ENCODE peak calls at places on chromosomes 16 and 17, in eight cellular contexts. Z is GM03348; P is ureter; K is neural crest cell; B is NCI-H1105; E is NCI-H2171 treated with DMSO at 0.1 percent for 48 hours; Q is cardiac muscle cell; D is activated CD4-positive, CD25-positive, alpha-beta regulatory T cell. U is an unnamed sample.

GRCh38 chr17:42361781-42362186 is 26.5 kb downstream of the STAT3 start:
- DNase-seq in Z (no peak), P (no peak), K (no peak), B (no peak), E (no peak), Q (no peak), D (no peak), U (no peak)

GRCh38 chr17:78903101-78903779 is at the start of gene CEP295NL:
- DNase-seq in Z (no peak), P (no peak), K (peak), B (no peak), E (no peak), Q (peak), D (no peak), U (no peak)

GRCh38 chr16:88868974-88869672 is 2.7 kb upstream of the PABPN1L start:
- DNase-seq in Z (no peak), P (no peak), K (no peak), B (no peak), E (peak), Q (no peak), D (no peak), U (no peak)

GRCh38 chr16:67723151-67723915 is 4.2 kb upstream of the GFOD2 start:
- DNase-seq in Z (peak), P (no peak), K (no peak), B (no peak), E (no peak), Q (no peak), D (no peak), U (no peak)

GRCh38 chr16:1299868-1300203 is 9.6 kb upstream of the UBE2I start:
- DNase-seq in Z (no peak), P (no peak), K (no peak), B (no peak), E (no peak), Q (no peak), D (no peak), U (no peak)

GRCh38 chr16:85334718-85335583 is 222.7 kb upstream of the CIBAR2 start:
- DNase-seq in Z (no peak), P (no peak), K (peak), B (no peak), E (no peak), Q (peak), D (no peak), U (no peak)

GRCh38 chr16:31179153-31179746 is 689 bp upstream of the FUS start:
- DNase-seq in Z (no peak), P (peak), K (no peak), B (no peak), E (no peak), Q (no peak), D (no peak), U (no peak)

GRCh38 chr17:74803971-74804370 is 27.8 kb upstream of the NAT9 start:
- DNase-seq in Z (no peak), P (no peak), K (no peak), B (no peak), E (no peak), Q (no peak), D (no peak), U (no peak)

GRCh38 chr17:21094298-21094704 is 32.5 kb upstream of the DHRS7B start:
- DNase-seq in Z (no peak), P (no peak), K (no peak), B (no peak), E (no peak), Q (no peak), D (no peak), U (no peak)

GRCh38 chr16:56824335-56824734 is 40.7 kb upstream of the SLC12A3 start:
- DNase-seq in Z (peak), P (no peak), K (peak), B (no peak), E (no peak), Q (no peak), D (no peak), U (no peak)

GRCh38 chr17:41140360-41141132 is at the start of gene KRTAP4-6:
- DNase-seq in Z (peak), P (no peak), K (no peak), B (no peak), E (no peak), Q (no peak), D (no peak), U (peak)

GRCh38 chr17:39701784-39702422 is 2.0 kb downstream of the ERBB2 start:
- DNase-seq in Z (no peak), P (no peak), K (no peak), B (no peak), E (no peak), Q (no peak), D (no peak), U (no peak)

GRCh38 chr17:80026359-80027042 is 9.2 kb downstream of the TBC1D16 start:
- DNase-seq in Z (no peak), P (no peak), K (no peak), B (no peak), E (peak), Q (no peak), D (no peak), U (no peak)

GRCh38 chr17:40538019-40538935 is 27.0 kb downstream of the CCR7 start:
- DNase-seq in Z (no peak), P (no peak), K (no peak), B (no peak), E (no peak), Q (no peak), D (no peak), U (no peak)

GRCh38 chr17:73048170-73048569 is 44.3 kb downstream of the SLC39A11 start:
- DNase-seq in Z (no peak), P (no peak), K (no peak), B (no peak), E (no peak), Q (no peak), D (no peak), U (no peak)

GRCh38 chr17:50117202-50118040 is 12.5 kb downstream of the SAMD14 start:
- DNase-seq in Z (peak), P (no peak), K (peak), B (peak), E (no peak), Q (peak), D (peak), U (no peak)

GRCh38 chr17:5630434-5630833 is 46.1 kb upstream of the NLRP1 start:
- DNase-seq in Z (peak), P (no peak), K (no peak), B (no peak), E (no peak), Q (no peak), D (no peak), U (no peak)

GRCh38 chr17:73340093-73340596 is 28.3 kb upstream of the CDC42EP4 start:
- DNase-seq in Z (peak), P (peak), K (no peak), B (no peak), E (no peak), Q (no peak), D (no peak), U (peak)

GRCh38 chr16:83344014-83344413 is 463.8 kb upstream of the HSBP1 start:
- DNase-seq in Z (peak), P (no peak), K (no peak), B (no peak), E (no peak), Q (no peak), D (no peak), U (peak)

U was measured in fibroblast of the conjunctiva.